ENCODE peak calls at places on chromosomes 5 and 9, in five cellular contexts. W is heart left ventricle; H is Right ventricle myocardium inferior; V is stimulated activated naive CD8-positive, alpha-beta T cell treated with anti-CD3 and anti-CD28 coated beads, Interleukin-15, amount 100 ng/mL, for 72 hours; L is heart right ventricle. M is an unnamed sample.

GRCh38 chr9:89878687-89879086 is 273.9 kb downstream of the GADD45G start:
- ATAC-seq in W (peak; percentile 90), H (peak; percentile 86), V (no peak), L (peak; percentile 91), M (peak; percentile 37)

GRCh38 chr9:86079421-86080111 is 19.8 kb downstream of the GOLM1 start:
- ATAC-seq in W (no peak), H (no peak), V (no peak), L (no peak), M (no peak)

GRCh38 chr5:103286622-103287021 is 28.1 kb downstream of the MACIR start:
- ATAC-seq in W (no peak), H (no peak), V (no peak), L (no peak), M (no peak)

GRCh38 chr5:135217669-135218485 is 181.2 kb downstream of the MACROH2A1 start:
- ATAC-seq in W (no peak), H (no peak), V (no peak), L (no peak), M (no peak)

GRCh38 chr9:130843049-130843908 is 8.2 kb downstream of the ABL1 start:
- ATAC-seq in W (no peak), H (no peak), V (no peak), L (no peak), M (no peak)

GRCh38 chr9:113533335-113534225 is 70.1 kb downstream of the RGS3 start:
- ATAC-seq in W (no peak), H (no peak), V (no peak), L (no peak), M (no peak)

GRCh38 chr5:66186108-66186507 is 42.0 kb downstream of the SREK1 start:
- ATAC-seq in W (no peak), H (no peak), V (no peak), L (no peak), M (no peak)

GRCh38 chr5:53023969-53024368 is 34.8 kb downstream of the ITGA2 start:
- ATAC-seq in W (no peak), H (no peak), V (peak; percentile 88), L (peak; percentile 42), M (peak; percentile 79)

GRCh38 chr9:129336601-129337286 is 158.7 kb upstream of the IER5L start:
- ATAC-seq in W (no peak), H (no peak), V (peak; percentile 52), L (no peak), M (peak; percentile 71)

GRCh38 chr9:96071245-96072124 is 196.0 kb downstream of the ERCC6L2 start:
- ATAC-seq in W (no peak), H (no peak), V (peak; percentile 64), L (no peak), M (no peak)

GRCh38 chr5:164748861-164749260 is 1243.4 kb downstream of the MAT2B start:
- ATAC-seq in W (no peak), H (no peak), V (no peak), L (no peak), M (no peak)

GRCh38 chr5:40410939-40411635 is 268.6 kb upstream of the PTGER4 start:
- ATAC-seq in W (peak; percentile 76), H (peak; percentile 81), V (no peak), L (peak; percentile 84), M (no peak)

M was measured in activated T-helper 17 cell treated with anti-CD3 and anti-CD28 coated beads, Interleukin-2, amount 50 U/mL, for 72 hours.